ENCODE peak calls at places on chromosomes 16 and 17, in six cellular contexts. E is GM23338, Z is uterus, F is body of pancreas, C is cardiac muscle cell, S is endodermal cell. N is an unnamed sample.

GRCh38 chr16:80197790-80198201 is 343.0 kb upstream of the DYNLRB2 start:
- DNase-seq in C (no peak), S (no peak), Z (no peak), E (no peak), F (no peak), N (no peak)

GRCh38 chr16:22220714-22221113 is 14.6 kb downstream of the EEF2K start:
- DNase-seq in C (no peak), E (no peak), Z (no peak), F (no peak), S (no peak), N (peak; percentile 83)

GRCh38 chr17:57995076-57995956 is 7.3 kb upstream of the VEZF1 start:
- DNase-seq in C (peak; percentile 66), F (peak; percentile 73), E (peak; percentile 90), Z (peak; percentile 69), S (peak; percentile 91), N (peak; percentile 81)

GRCh38 chr17:56146005-56146404 is 7.3 kb upstream of the ANKFN1 start:
- DNase-seq in E (no peak), S (no peak), C (peak; percentile 39), F (no peak), Z (no peak), N (no peak)

GRCh38 chr17:61426482-61427304 is 25.5 kb upstream of the TBX4 start:
- DNase-seq in S (peak; percentile 33), C (no peak), F (no peak), Z (no peak), E (no peak), N (no peak)

GRCh38 chr16:1492082-1492922 is 858 bp upstream of the TELO2 start:
- DNase-seq in Z (no peak), S (no peak), F (no peak), C (no peak), E (no peak), N (no peak)

GRCh38 chr16:30567160-30567990 is 4.1 kb downstream of the ZNF688 start:
- DNase-seq in Z (no peak), C (no peak), E (no peak), F (no peak), S (no peak), N (no peak)

GRCh38 chr16:3654249-3654991 is at the start of gene DNASE1:
- DNase-seq in Z (peak; percentile 36), C (peak; percentile 81), E (peak; percentile 93), S (peak; percentile 92), F (peak; percentile 79), N (peak; percentile 56)

GRCh38 chr16:87652386-87652785 is 50.1 kb downstream of the JPH3 start:
- DNase-seq in Z (no peak), C (no peak), E (no peak), F (no peak), S (no peak), N (no peak)

GRCh38 chr16:87654826-87655225 is 52.5 kb downstream of the JPH3 start:
- DNase-seq in E (no peak), F (no peak), Z (no peak), C (no peak), S (no peak), N (no peak)

GRCh38 chr16:87652799-87653198 is 50.5 kb downstream of the JPH3 start:
- DNase-seq in C (no peak), S (no peak), F (no peak), Z (no peak), E (no peak), N (no peak)

GRCh38 chr16:87648698-87649487 is 46.6 kb downstream of the JPH3 start:
- DNase-seq in S (no peak), C (no peak), Z (no peak), E (no peak), F (no peak), N (no peak)

DNA sequence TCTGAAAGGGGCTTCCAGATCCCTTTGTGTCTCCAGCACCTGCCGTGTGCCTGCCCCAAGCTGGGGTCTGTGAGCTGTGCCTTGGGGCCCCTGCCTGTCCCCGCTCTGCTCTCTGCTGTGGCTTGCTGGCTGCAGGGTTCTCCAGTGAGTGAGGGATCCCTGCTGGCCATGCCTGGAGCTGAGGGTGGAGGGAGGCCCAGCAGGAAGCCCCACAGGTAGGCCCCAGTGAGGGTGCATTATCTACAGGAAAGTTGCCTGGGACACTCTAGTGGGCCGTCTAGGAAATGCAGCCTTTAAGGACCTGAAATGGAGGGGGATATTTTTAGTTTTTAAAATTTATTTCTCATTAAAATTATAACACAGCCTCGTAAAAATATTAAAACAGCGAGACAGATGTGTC is 50.9 kb downstream of the JPH3 start:
- DNase-seq in S (peak; percentile 59), C (peak; percentile 39), E (peak; percentile 54), F (no peak), Z (no peak), N (no peak)
- TF ChIP-seq CTCF in S (peak; percentile 77), C (peak; percentile 48), E (peak; percentile 67), F (peak; percentile 23), Z (no peak), N (no peak)

GRCh38 chr16:83968891-83969672 is 1.0 kb downstream of the NECAB2 start:
- DNase-seq in S (peak; percentile 68), E (peak; percentile 62), F (no peak), C (no peak), Z (no peak), N (no peak)
- H3K4me3 ChIP-seq in S (no peak overlapping the region), E (peak overlapping the region; percentile 68), F (no peak overlapping the region), C (no peak overlapping the region), Z (no peak overlapping the region), N (no peak overlapping the region)

GRCh38 chr17:68497885-68498319 is 14.3 kb upstream of the PRKAR1A start:
- DNase-seq in C (no peak), Z (no peak), S (no peak), F (no peak), E (no peak), N (peak; percentile 35)

GRCh38 chr17:68495081-68495480 is 17.1 kb upstream of the PRKAR1A start:
- DNase-seq in E (no peak), C (no peak), S (no peak), F (no peak), Z (no peak), N (no peak)

GRCh38 chr17:68501074-68501473 is 11.2 kb upstream of the PRKAR1A start:
- DNase-seq in E (no peak), S (no peak), F (no peak), C (no peak), Z (no peak), N (no peak)

GRCh38 chr17:68499587-68499986 is 12.6 kb upstream of the PRKAR1A start:
- DNase-seq in C (no peak), F (no peak), Z (no peak), S (no peak), E (no peak), N (no peak)

DNA sequence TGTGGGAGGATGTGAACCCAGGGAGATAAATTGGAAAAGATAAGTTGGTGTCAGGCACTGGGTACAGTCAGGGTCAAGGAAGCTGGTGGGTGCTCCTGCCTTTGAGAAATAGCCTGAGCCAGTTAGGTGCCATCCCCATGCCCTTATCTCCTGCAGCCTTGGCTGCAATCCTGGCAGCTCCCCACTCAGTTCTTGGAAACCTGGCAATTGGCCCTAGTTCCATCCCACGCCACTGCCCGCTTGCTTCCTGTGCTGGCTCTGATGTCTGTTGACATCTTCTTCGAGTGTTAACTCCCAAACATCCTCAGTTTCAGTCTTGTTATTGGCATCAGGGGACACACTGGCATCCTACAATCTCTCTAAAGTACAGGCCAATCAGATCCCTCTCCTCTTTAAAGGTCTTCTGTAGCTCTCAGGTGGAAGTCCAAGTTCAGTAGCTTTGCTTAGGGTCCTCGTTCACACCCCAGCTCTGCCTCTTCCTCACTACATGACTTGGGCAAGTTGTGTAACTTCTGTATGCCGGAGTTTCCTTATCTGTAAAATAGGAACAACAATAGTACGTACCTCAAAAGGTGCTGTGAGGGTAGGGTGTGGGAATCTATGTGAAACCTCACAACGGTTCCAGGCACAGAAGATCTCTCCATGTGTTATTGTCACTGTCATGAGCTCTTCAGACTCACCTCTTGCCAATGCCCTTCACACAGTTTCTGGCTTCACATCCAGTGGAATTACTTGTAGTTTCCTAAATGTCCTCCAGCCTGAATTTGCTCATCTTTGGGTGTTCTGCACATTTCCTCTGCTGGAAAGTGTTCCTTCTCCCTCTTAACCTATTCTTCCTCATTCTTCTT is 13.5 kb upstream of the PRKAR1A start:
- DNase-seq in F (no peak), S (no peak), C (no peak), Z (peak; percentile 51), E (no peak), N (peak; percentile 78)
- H3K27ac ChIP-seq in F (peak overlapping the region; percentile 68), S (no peak overlapping the region), C (no peak overlapping the region), Z (peak overlapping the region; percentile 36), E (no peak overlapping the region), N (no peak overlapping the region)

GRCh38 chr17:5793157-5793556 is 208.8 kb upstream of the NLRP1 start:
- DNase-seq in F (no peak), E (no peak), Z (no peak), S (peak; percentile 26), C (no peak), N (no peak)
- TF ChIP-seq CTCF in F (no peak), E (peak; percentile 52), Z (no peak), S (peak; percentile 62), C (no peak), N (no peak)

DNA sequence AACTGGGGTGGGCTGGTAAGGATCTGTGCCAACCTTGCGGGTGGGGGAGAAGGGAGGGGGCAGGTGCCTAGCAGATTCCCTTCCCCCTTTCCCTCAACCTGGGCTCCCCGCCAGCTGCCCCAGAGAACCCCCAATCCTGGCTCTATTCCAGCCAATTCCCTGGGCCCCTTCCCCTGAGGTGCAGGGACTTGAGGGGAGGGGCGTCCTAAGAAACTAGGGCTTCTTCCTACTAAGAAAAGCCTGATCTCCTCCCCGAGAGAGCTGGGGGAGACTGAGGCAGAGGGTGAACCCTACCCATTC is 1.6 kb downstream of the FAM171A2 start:
- DNase-seq in F (no peak), Z (no peak), E (no peak), S (no peak), C (no peak), N (no peak)
- H3K4me3 ChIP-seq in F (no peak overlapping the region), Z (no peak overlapping the region), E (peak overlapping the region; percentile 88), S (peak overlapping the region; percentile 87), C (peak overlapping the region; percentile 84), N (no peak overlapping the region)

GRCh38 chr16:14562691-14563491 is 67.2 kb downstream of the PARN start:
- DNase-seq in S (no peak), E (peak; percentile 15), Z (no peak), C (peak; percentile 40), F (peak; percentile 46), N (peak; percentile 88)

GRCh38 chr16:14566599-14566998 is 63.5 kb downstream of the PARN start:
- DNase-seq in F (no peak), S (no peak), Z (no peak), C (no peak), E (no peak), N (no peak)

GRCh38 chr16:14565688-14566025 is 64.4 kb downstream of the PARN start:
- DNase-seq in E (no peak), Z (no peak), F (no peak), C (no peak), S (no peak), N (no peak)

GRCh38 chr16:14564323-14564722 is 65.7 kb downstream of the PARN start:
- DNase-seq in E (peak; percentile 8), F (peak; percentile 55), S (no peak), Z (no peak), C (no peak), N (no peak)

GRCh38 chr16:14564881-14565687 is 65.0 kb downstream of the PARN start:
- DNase-seq in E (no peak), F (no peak), S (no peak), Z (no peak), C (no peak), N (no peak)
- H3K27ac ChIP-seq in E (peak overlapping the region; percentile 43), F (peak overlapping the region; percentile 72), S (no peak overlapping the region), Z (peak overlapping the region; percentile 59), C (no peak overlapping the region), N (no peak overlapping the region)

GRCh38 chr16:35102780-35103403 is 1643.5 kb downstream of the TP53TG3F start:
- DNase-seq in C (no peak), E (peak; percentile 16), S (no peak), Z (no peak), F (no peak), N (no peak)
- TF ChIP-seq CTCF in C (no peak), E (peak; percentile 36), S (no peak), Z (no peak), F (no peak), N (no peak)